ENCODE peak calls at places on chromosome 11, in six cellular contexts. G is body of pancreas, X is heart left ventricle, S is AG09319, P is foreskin fibroblast, D is endothelial cell. Y is an unnamed sample.

GRCh38 chr11:16815047-16815767 is 76.8 kb downstream of the C11orf58 start:
- DNase-seq in G (peak; percentile 78), X (peak; percentile 59), S (no peak), P (peak; percentile 72), D (no peak), Y (no peak)

GRCh38 chr11:69691449-69691848 is 12.4 kb downstream of the FGF19 start:
- DNase-seq in G (no peak), X (no peak), S (peak; percentile 19), P (peak; percentile 67), D (no peak), Y (no peak)

GRCh38 chr11:74755395-74755995 is 6.8 kb downstream of the RNF169 start:
- DNase-seq in G (no peak), X (no peak), S (no peak), P (no peak), D (no peak), Y (no peak)

GRCh38 chr11:118812485-118812884 is 21.5 kb upstream of the DDX6 start:
- DNase-seq in G (no peak), X (no peak), S (no peak), P (no peak), D (no peak), Y (no peak)

GRCh38 chr11:24516658-24517057 is 19.8 kb downstream of the LUZP2 start:
- DNase-seq in G (no peak), X (no peak), S (no peak), P (no peak), D (no peak), Y (no peak)

GRCh38 chr11:125777309-125777708 is 1.3 kb downstream of the PATE2 start:
- DNase-seq in G (no peak), X (no peak), S (no peak), P (no peak), D (no peak), Y (no peak)

GRCh38 chr11:14773755-14774154 is 118.3 kb downstream of the CYP2R1 start:
- DNase-seq in G (no peak), X (no peak), S (no peak), P (peak; percentile 4), D (peak; percentile 5), Y (no peak)

GRCh38 chr11:41394562-41395160 is 64.8 kb downstream of the LRRC4C start:
- DNase-seq in G (no peak), X (no peak), S (no peak), P (no peak), D (no peak), Y (no peak)

GRCh38 chr11:8826901-8827560 is 84.0 kb upstream of the AKIP1 start:
- DNase-seq in G (no peak), X (no peak), S (no peak), P (peak; percentile 35), D (no peak), Y (no peak)

GRCh38 chr11:75276696-75277095 is 36.1 kb downstream of the TPBGL start:
- DNase-seq in G (peak; percentile 1), X (no peak), S (no peak), P (no peak), D (no peak), Y (no peak)

GRCh38 chr11:132941761-132942160 is 590.5 kb downstream of the OPCML start:
- DNase-seq in G (no peak), X (no peak), S (no peak), P (no peak), D (no peak), Y (no peak)

GRCh38 chr11:66883021-66883968 is 26.4 kb downstream of the LRFN4 start:
- DNase-seq in G (peak; percentile 59), X (no peak), S (no peak), P (peak; percentile 84), D (peak; percentile 81), Y (peak; percentile 75)

DNA sequence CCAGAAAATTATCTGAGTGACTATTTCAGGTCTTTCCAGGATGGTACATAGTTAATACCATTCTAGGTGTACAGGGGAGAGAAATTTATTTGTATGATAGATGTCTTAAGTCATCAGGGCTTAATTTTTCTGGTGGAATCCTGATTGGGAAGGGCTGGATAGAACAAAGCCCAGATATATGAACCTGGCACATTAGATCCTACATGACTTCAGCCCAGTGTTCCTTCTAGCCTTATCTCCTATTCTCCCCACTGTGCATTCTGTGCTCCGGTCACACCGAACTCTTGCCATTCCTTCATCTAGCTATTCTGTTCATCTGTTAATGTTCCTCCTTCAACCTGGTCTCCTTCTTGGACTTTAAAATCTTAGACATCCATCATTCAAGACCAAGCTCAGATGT is 69.0 kb upstream of the EED start:
- DNase-seq in G (no peak), X (no peak), S (no peak), P (no peak), D (no peak), Y (no peak)
- TF ChIP-seq CTCF in G (no peak), X (no peak), S (no peak), P (no peak), D (no peak), Y (no peak)

GRCh38 chr11:130070829-130071205 is 1.1 kb downstream of the APLP2 start:
- DNase-seq in G (peak; percentile 25), X (peak; percentile 16), S (no peak), P (peak; percentile 56), D (peak; percentile 36), Y (no peak)

GRCh38 chr11:130069684-130070108 is at the start of gene APLP2:
- DNase-seq in G (peak; percentile 100), X (peak; percentile 100), S (peak; percentile 95), P (peak; percentile 99), D (peak; percentile 98), Y (peak; percentile 97)

GRCh38 chr11:130068986-130069683 is 559 bp upstream of the APLP2 start:
- DNase-seq in G (peak; percentile 81), X (peak; percentile 85), S (peak; percentile 84), P (peak; percentile 96), D (peak; percentile 47), Y (peak; percentile 23)

GRCh38 chr11:130071211-130071712 is 1.6 kb downstream of the APLP2 start:
- DNase-seq in G (no peak), X (no peak), S (no peak), P (peak; percentile 67), D (no peak), Y (no peak)

GRCh38 chr11:130070109-130070828 is 575 bp downstream of the APLP2 start:
- DNase-seq in G (peak; percentile 46), X (peak; percentile 36), S (no peak), P (peak; percentile 55), D (peak; percentile 36), Y (peak; percentile 22)
- TF ChIP-seq CTCF in G (no peak), X (peak; percentile 24), S (peak; percentile 11), P (no peak), D (no peak), Y (no peak)

DNA sequence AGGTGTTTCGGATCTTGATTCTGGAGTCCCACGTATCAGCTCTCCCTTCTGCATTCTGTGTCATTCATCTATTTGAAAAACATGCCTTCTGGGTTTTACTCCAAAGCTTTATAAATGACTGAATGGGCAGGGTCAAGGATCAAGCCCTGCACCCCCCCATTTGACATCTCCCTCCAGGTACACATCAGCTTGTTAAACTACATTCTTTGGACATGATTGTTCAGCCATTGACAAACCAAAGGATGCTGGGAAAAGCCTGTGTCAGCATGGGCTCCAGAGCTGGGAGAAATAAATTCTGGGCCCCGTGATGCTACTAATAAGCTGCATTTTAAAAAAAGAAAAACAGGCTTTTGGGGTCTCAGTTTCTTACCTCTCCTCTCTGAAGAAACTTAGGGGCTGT is 103.7 kb downstream of the DSCAML1 start:
- DNase-seq in G (no peak), X (no peak), S (no peak), P (no peak), D (no peak), Y (no peak)
- TF ChIP-seq CTCF in G (no peak), X (no peak), S (no peak), P (no peak), D (no peak), Y (no peak)

DNA sequence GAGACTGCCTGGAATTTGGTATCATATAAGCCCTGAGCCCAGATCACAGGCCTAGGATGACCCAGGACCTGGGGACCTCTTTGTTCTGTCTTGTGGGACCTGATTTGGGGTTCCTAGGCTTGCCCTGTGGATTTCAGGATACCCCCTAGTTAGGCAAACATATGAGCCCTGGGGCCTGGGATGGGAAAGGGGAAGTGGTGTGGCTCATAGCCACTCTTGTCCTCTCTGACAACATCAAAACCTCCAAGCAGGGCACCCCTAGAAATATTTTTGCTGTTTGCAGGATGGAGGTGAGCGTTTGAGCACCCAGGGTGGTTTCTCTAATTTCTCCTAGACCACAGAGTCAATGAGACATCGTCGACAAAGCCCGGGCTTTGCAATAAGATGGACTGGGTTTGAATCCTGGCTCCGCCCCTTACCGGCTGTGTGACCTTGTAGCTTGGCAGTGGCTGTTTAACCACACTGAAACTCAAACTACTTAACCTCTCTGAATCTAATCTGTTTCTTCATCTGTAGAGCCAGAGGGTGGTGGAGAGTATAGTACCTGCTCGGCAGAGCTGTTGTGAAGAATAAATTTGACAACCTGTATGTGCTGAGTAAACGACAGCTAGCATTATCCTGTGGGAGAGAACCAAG is 5.3 kb upstream of the LRRC10B start:
- DNase-seq in G (no peak), X (no peak), S (no peak), P (no peak), D (no peak), Y (no peak)
- TF ChIP-seq CTCF in G (no peak), X (no peak), S (no peak), P (no peak), D (no peak), Y (no peak)

DNA sequence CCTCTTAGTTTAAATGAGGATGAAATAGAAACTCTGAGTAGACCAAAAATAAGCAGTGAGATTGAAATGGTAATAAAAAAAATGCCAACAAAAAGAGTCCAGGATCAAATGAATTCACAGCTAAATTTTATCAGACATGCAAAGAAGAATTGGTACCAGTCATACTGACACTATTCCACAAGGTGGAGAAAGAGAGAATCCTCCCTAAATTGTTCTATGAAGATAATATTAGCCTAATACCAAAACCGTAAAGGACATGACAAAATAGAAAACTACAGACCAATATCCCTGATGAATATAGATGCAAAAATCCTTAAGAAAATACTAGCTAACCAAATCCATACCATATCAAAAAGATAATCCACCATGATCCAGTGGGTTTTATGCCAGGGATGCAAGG is 169.8 kb upstream of the CHORDC1 start:
- DNase-seq in G (no peak), X (no peak), S (no peak), P (no peak), D (no peak), Y (no peak)
- TF ChIP-seq CTCF in G (no peak), X (no peak), S (no peak), P (no peak), D (peak; percentile 39), Y (no peak)

Y was measured in mesothelial cell of epicardium.